ENCODE peak calls at places on chromosome 9, in five cellular contexts. One of them, this sample, is unnamed.

GRCh38 chr9:129556576-129557191 is 64.2 kb downstream of the C9orf50 start:
- DNase-seq in stimulated activated naive CD4-positive, alpha-beta T cell: no peak
- DNase-seq in AG08396: no peak
- DNase-seq in NAMALWA: no peak
- DNase-seq in mucosa of descending colon: peak; percentile 7
- DNase-seq in this sample: no peak

GRCh38 chr9:114364123-114364522 is 23.7 kb downstream of the AKNA start:
- DNase-seq in stimulated activated naive CD4-positive, alpha-beta T cell: no peak
- DNase-seq in AG08396: peak; percentile 56
- DNase-seq in mucosa of descending colon: no peak
- DNase-seq in NAMALWA: no peak
- DNase-seq in this sample: no peak

GRCh38 chr9:112535364-112535763 is 48.7 kb downstream of the KIAA1958 start:
- DNase-seq in mucosa of descending colon: no peak
- DNase-seq in AG08396: no peak
- DNase-seq in stimulated activated naive CD4-positive, alpha-beta T cell: no peak
- DNase-seq in NAMALWA: no peak
- DNase-seq in this sample: no peak

GRCh38 chr9:98118640-98119601 is at the start of gene TRIM14:
- DNase-seq in mucosa of descending colon: peak; percentile 91
- DNase-seq in stimulated activated naive CD4-positive, alpha-beta T cell: peak; percentile 52
- DNase-seq in AG08396: peak; percentile 94
- DNase-seq in NAMALWA: peak; percentile 58
- DNase-seq in this sample: no peak

GRCh38 chr9:8760000-8760767 is 960.6 kb upstream of the DMAC1 start:
- DNase-seq in mucosa of descending colon: no peak
- DNase-seq in NAMALWA: no peak
- DNase-seq in stimulated activated naive CD4-positive, alpha-beta T cell: no peak
- DNase-seq in AG08396: no peak
- DNase-seq in this sample: no peak

GRCh38 chr9:109767404-109767803 is 12.6 kb upstream of the PALM2AKAP2 start:
- DNase-seq in mucosa of descending colon: no peak
- DNase-seq in stimulated activated naive CD4-positive, alpha-beta T cell: no peak
- DNase-seq in AG08396: no peak
- DNase-seq in NAMALWA: no peak
- DNase-seq in this sample: no peak

GRCh38 chr9:127004946-127005769 is 90.6 kb downstream of the RALGPS1 start:
- DNase-seq in AG08396: peak; percentile 32
- DNase-seq in stimulated activated naive CD4-positive, alpha-beta T cell: peak; percentile 77
- DNase-seq in mucosa of descending colon: no peak
- DNase-seq in NAMALWA: no peak
- DNase-seq in this sample: no peak

GRCh38 chr9:36543916-36544315 is 28.8 kb upstream of the MELK start:
- DNase-seq in AG08396: no peak
- DNase-seq in stimulated activated naive CD4-positive, alpha-beta T cell: no peak
- DNase-seq in mucosa of descending colon: no peak
- DNase-seq in NAMALWA: no peak
- DNase-seq in this sample: no peak

GRCh38 chr9:107036367-107036766 is 173.4 kb downstream of the ZNF462 start:
- DNase-seq in mucosa of descending colon: no peak
- DNase-seq in AG08396: no peak
- DNase-seq in NAMALWA: no peak
- DNase-seq in stimulated activated naive CD4-positive, alpha-beta T cell: no peak
- DNase-seq in this sample: no peak

GRCh38 chr9:121298689-121299112 is 30.7 kb downstream of the GSN start:
- DNase-seq in AG08396: no peak
- DNase-seq in NAMALWA: no peak
- DNase-seq in mucosa of descending colon: no peak
- DNase-seq in stimulated activated naive CD4-positive, alpha-beta T cell: no peak
- DNase-seq in this sample: peak; percentile 92

GRCh38 chr9:16689352-16689938 is 181.0 kb downstream of the BNC2 start:
- DNase-seq in stimulated activated naive CD4-positive, alpha-beta T cell: no peak
- DNase-seq in AG08396: no peak
- DNase-seq in mucosa of descending colon: no peak
- DNase-seq in NAMALWA: no peak
- DNase-seq in this sample: peak; percentile 81

GRCh38 chr9:136902259-136902821 is 16.0 kb downstream of the TRAF2 start:
- DNase-seq in stimulated activated naive CD4-positive, alpha-beta T cell: peak; percentile 57
- DNase-seq in mucosa of descending colon: peak; percentile 92
- DNase-seq in AG08396: peak; percentile 86
- DNase-seq in NAMALWA: peak; percentile 51
- DNase-seq in this sample: no peak

GRCh38 chr9:6216002-6216401 is 395 bp downstream of the IL33 start:
- DNase-seq in NAMALWA: no peak
- DNase-seq in AG08396: no peak
- DNase-seq in stimulated activated naive CD4-positive, alpha-beta T cell: no peak
- DNase-seq in mucosa of descending colon: no peak
- DNase-seq in this sample: no peak

GRCh38 chr9:129174102-129174723 is 3.8 kb downstream of the IER5L start:
- DNase-seq in NAMALWA: peak; percentile 82
- DNase-seq in stimulated activated naive CD4-positive, alpha-beta T cell: peak; percentile 69
- DNase-seq in AG08396: peak; percentile 91
- DNase-seq in mucosa of descending colon: peak; percentile 91
- DNase-seq in this sample: peak; percentile 77

GRCh38 chr9:111851536-111851935 is 45.1 kb upstream of the UGCG start:
- DNase-seq in stimulated activated naive CD4-positive, alpha-beta T cell: no peak
- DNase-seq in mucosa of descending colon: no peak
- DNase-seq in AG08396: no peak
- DNase-seq in NAMALWA: no peak
- DNase-seq in this sample: no peak

GRCh38 chr9:114452219-114453169 is 52.8 kb downstream of the WHRN start:
- DNase-seq in stimulated activated naive CD4-positive, alpha-beta T cell: peak; percentile 44
- DNase-seq in AG08396: no peak
- DNase-seq in NAMALWA: peak; percentile 84
- DNase-seq in mucosa of descending colon: peak; percentile 62
- DNase-seq in this sample: peak; percentile 78

This sample was measured in DMS153.